ENCODE peak calls at places on chromosomes 2 and 18, in five cellular contexts. Z, R, J, O and H are unnamed samples.

GRCh38 chr2:58341047-58341446 is 99.9 kb upstream of the FANCL start:
- DNase-seq in J (no peak), O (no peak), Z (no peak), R (no peak), H (no peak)

GRCh38 chr2:145203931-145204330 is 684.0 kb upstream of the ZEB2 start:
- DNase-seq in O (no peak), R (no peak), Z (no peak), J (no peak), H (no peak)

GRCh38 chr2:42567806-42568429 is 514 bp upstream of the MTA3 start:
- DNase-seq in J (peak; percentile 9), O (peak; percentile 80), R (peak; percentile 17), Z (no peak), H (peak; percentile 33)

GRCh38 chr2:3071645-3072044 is 306.0 kb downstream of the EIPR1 start:
- DNase-seq in Z (no peak), O (no peak), J (no peak), R (no peak), H (no peak)

GRCh38 chr2:214203199-214203598 is 207.7 kb upstream of the VWC2L start:
- DNase-seq in O (no peak), Z (peak; percentile 5), J (no peak), R (no peak), H (no peak)

GRCh38 chr2:27217173-27218121 is at the start of gene CAD:
- DNase-seq in Z (peak; percentile 75), O (peak; percentile 95), J (peak; percentile 80), R (peak; percentile 88), H (peak; percentile 92)

GRCh38 chr2:108301558-108301957 is 12.9 kb downstream of the SULT1C2 start:
- DNase-seq in R (no peak), J (no peak), Z (no peak), O (no peak), H (no peak)

GRCh38 chr18:48321121-48321520 is 88.1 kb downstream of the ZBTB7C start:
- DNase-seq in O (no peak), J (no peak), R (no peak), Z (no peak), H (no peak)

GRCh38 chr2:226981731-226982373 is 146.0 kb downstream of the RHBDD1 start:
- DNase-seq in O (no peak), J (no peak), R (no peak), Z (no peak), H (no peak)

GRCh38 chr2:157891630-157892016 is 15.5 kb upstream of the ACVR1 start:
- DNase-seq in Z (no peak), R (no peak), O (no peak), J (no peak), H (no peak)

GRCh38 chr2:99608092-99608491 is 118.3 kb upstream of the REV1 start:
- DNase-seq in R (no peak), O (no peak), Z (no peak), J (no peak), H (no peak)

GRCh38 chr2:44130441-44130840 is 38.2 kb upstream of the PPM1B start:
- DNase-seq in J (no peak), Z (peak; percentile 73), R (no peak), O (no peak), H (no peak)

GRCh38 chr2:118431997-118432396 is 343.7 kb downstream of the INSIG2 start:
- DNase-seq in O (no peak), J (no peak), Z (no peak), R (no peak), H (no peak)

GRCh38 chr2:123961576-123961975 is 63.5 kb upstream of the CNTNAP5 start:
- DNase-seq in Z (no peak), O (no peak), J (no peak), R (no peak), H (no peak)

GRCh38 chr2:95333888-95334338 is 36.8 kb downstream of the KCNIP3 start:
- DNase-seq in Z (peak; percentile 97), O (peak; percentile 90), R (peak; percentile 19), J (no peak), H (no peak)

GRCh38 chr2:230267556-230267955 is 42.0 kb downstream of the SP140 start:
- DNase-seq in J (no peak), O (no peak), Z (no peak), R (no peak), H (no peak)

GRCh38 chr2:16462965-16463364 is 202.7 kb downstream of the CYRIA start:
- DNase-seq in J (no peak), Z (no peak), R (no peak), O (no peak), H (no peak)

GRCh38 chr2:175167076-175167791 is 769 bp downstream of the ATF2 start:
- DNase-seq in R (no peak), O (peak; percentile 67), J (peak; percentile 32), Z (no peak), H (peak; percentile 43)

GRCh38 chr2:97708608-97709007 is 4.8 kb upstream of the ZAP70 start:
- DNase-seq in R (no peak), Z (no peak), J (no peak), O (peak; percentile 34), H (no peak)

DNA sequence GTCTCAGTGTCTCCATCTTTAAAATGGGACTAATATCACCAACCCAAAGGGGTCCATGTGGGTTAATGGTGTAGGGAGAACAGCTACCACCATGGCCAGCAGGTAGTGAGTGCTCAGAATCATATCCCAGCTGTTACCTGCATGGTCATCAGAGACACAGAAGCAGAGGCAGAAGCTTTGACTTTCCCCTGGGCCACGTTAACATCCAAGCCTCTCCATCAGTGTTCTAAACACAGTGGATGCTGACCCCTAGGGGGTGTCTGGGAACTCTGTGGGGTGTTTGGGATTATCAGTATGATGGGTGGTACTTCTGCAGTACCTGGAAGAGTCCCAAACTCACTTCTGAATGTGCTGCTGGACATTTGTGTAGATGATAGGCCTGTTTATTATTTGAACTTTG is 93.6 kb downstream of the GYPC start:
- DNase-seq in J (peak; percentile 22), Z (peak; percentile 7), R (no peak), O (no peak), H (peak; percentile 28)
- TF ChIP-seq CTCF in J (peak; percentile 38), Z (peak; percentile 26), R (peak; percentile 31), O (no peak), H (no peak)

GRCh38 chr2:33267043-33267442 is 209.4 kb upstream of the RASGRP3 start:
- DNase-seq in J (no peak), O (no peak), Z (no peak), R (no peak), H (no peak)

GRCh38 chr2:33265584-33266338 is 210.7 kb upstream of the RASGRP3 start:
- DNase-seq in R (no peak), O (no peak), J (no peak), Z (no peak), H (peak; percentile 3)

GRCh38 chr2:33268246-33268831 is 208.1 kb upstream of the RASGRP3 start:
- DNase-seq in O (no peak), J (no peak), Z (no peak), R (no peak), H (no peak)

GRCh38 chr2:33266467-33266866 is 210.0 kb upstream of the RASGRP3 start:
- DNase-seq in R (no peak), J (no peak), Z (no peak), O (no peak), H (no peak)

DNA sequence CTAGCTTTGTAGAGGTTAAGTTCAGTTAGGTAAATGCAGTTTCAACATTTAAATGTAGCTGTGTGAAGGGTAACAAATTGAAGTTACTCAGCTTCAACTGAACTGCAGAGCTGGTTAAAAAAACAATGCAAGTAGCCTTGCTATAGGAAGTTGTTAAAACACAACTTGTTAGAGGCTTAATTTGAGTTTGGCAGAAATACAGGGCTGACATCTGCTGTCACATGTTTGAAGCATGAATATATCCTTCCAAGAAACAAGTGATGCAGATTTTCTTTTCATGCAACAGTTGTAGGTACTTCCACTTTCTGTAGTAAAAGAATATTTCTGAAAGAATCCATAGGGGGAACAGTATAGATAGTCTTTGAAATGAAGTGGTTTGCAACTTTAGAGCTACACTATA is 208.7 kb upstream of the RASGRP3 start:
- DNase-seq in Z (peak; percentile 39), R (no peak), J (no peak), O (no peak), H (no peak)
- TF ChIP-seq CTCF in Z (no peak), R (no peak), J (no peak), O (no peak), H (no peak)

GRCh38 chr2:9334722-9335121 is 88.6 kb downstream of the ITGB1BP1 start:
- DNase-seq in J (no peak), R (no peak), Z (no peak), O (no peak), H (no peak)

GRCh38 chr2:9332136-9332852 is 91.0 kb downstream of the ITGB1BP1 start:
- DNase-seq in J (no peak), O (no peak), R (no peak), Z (no peak), H (no peak)

GRCh38 chr2:9335322-9335754 is 88.0 kb downstream of the ITGB1BP1 start:
- DNase-seq in R (no peak), Z (no peak), O (no peak), J (no peak), H (no peak)

GRCh38 chr2:9332853-9333245 is 90.5 kb downstream of the ITGB1BP1 start:
- DNase-seq in O (no peak), J (no peak), R (no peak), Z (no peak), H (no peak)

GRCh38 chr2:9333591-9334171 is 89.6 kb downstream of the ITGB1BP1 start:
- DNase-seq in Z (peak; percentile 91), O (no peak), J (peak; percentile 73), R (peak; percentile 41), H (peak; percentile 19)
- TF ChIP-seq CTCF in Z (peak; percentile 85), O (peak; percentile 74), J (peak; percentile 76), R (peak; percentile 71), H (no peak)

GRCh38 chr2:1837458-1837857 is 93.1 kb upstream of the PXDN start:
- DNase-seq in O (no peak), Z (no peak), J (no peak), R (no peak), H (no peak)

GRCh38 chr2:1838426-1838825 is 94.1 kb upstream of the PXDN start:
- DNase-seq in O (no peak), J (no peak), Z (no peak), R (no peak), H (no peak)

GRCh38 chr2:1840046-1840445 is 95.7 kb upstream of the PXDN start:
- DNase-seq in Z (no peak), R (no peak), O (no peak), J (no peak), H (no peak)

GRCh38 chr2:1837022-1837421 is 92.7 kb upstream of the PXDN start:
- DNase-seq in Z (no peak), J (no peak), O (no peak), R (no peak), H (no peak)

GRCh38 chr2:1839066-1839756 is 94.9 kb upstream of the PXDN start:
- DNase-seq in Z (no peak), J (no peak), O (no peak), R (no peak), H (no peak)
- TF ChIP-seq CTCF in Z (no peak), J (no peak), O (no peak), R (no peak), H (no peak)

DNA sequence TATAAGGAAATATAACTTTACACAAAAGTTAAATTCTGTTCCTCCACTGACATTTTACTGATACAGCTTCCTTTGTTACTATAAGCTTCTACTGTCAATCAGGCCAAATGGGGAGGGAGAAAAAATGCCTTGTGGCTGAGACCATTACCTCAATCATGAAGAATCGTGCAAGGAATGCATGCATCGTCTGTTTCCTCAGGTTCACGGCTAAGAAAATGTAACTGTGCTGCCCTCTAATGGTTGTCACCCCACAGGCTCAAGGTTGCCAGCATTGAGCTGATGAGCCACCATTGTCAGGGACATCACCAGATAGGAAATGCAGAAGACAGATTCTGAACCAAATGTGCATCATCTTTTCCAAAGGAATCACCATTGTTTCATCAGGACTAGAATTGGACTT is 426.9 kb downstream of the CDH2 start:
- DNase-seq in J (peak; percentile 29), O (no peak), Z (peak; percentile 28), R (no peak), H (peak; percentile 11)
- TF ChIP-seq CTCF in J (peak; percentile 60), O (peak; percentile 44), Z (peak; percentile 41), R (peak; percentile 57), H (no peak)